ENCODE peak calls at places on chromosomes 13 and 19, in nine cellular contexts. One of them, this sample, is unnamed.

GRCh38 chr19:33819875-33820781 is 23.5 kb downstream of the KCTD15 start:
- DNase-seq in IMR-90: peak; percentile 12
- DNase-seq in upper lobe of right lung: peak; percentile 95
- DNase-seq in astrocyte: peak; percentile 45
- DNase-seq in AG04450: no peak
- DNase-seq in fibroblast of lung: peak; percentile 76
- DNase-seq in thoracic aorta: no peak
- DNase-seq in dorsolateral prefrontal cortex: peak; percentile 19
- DNase-seq in MM.1S: peak; percentile 32
- DNase-seq in this sample: peak; percentile 23

GRCh38 chr13:79491715-79492114 is 10.8 kb downstream of the NDFIP2 start:
- DNase-seq in fibroblast of lung: peak; percentile 88
- DNase-seq in IMR-90: peak; percentile 71
- DNase-seq in dorsolateral prefrontal cortex: no peak
- DNase-seq in astrocyte: peak; percentile 85
- DNase-seq in upper lobe of right lung: no peak
- DNase-seq in AG04450: no peak
- DNase-seq in thoracic aorta: no peak
- DNase-seq in MM.1S: no peak
- DNase-seq in this sample: no peak

GRCh38 chr19:41563847-41564514 is 12.0 kb upstream of the CEACAM21 start:
- DNase-seq in MM.1S: no peak
- DNase-seq in IMR-90: no peak
- DNase-seq in AG04450: no peak
- DNase-seq in fibroblast of lung: no peak
- DNase-seq in astrocyte: no peak
- DNase-seq in upper lobe of right lung: no peak
- DNase-seq in thoracic aorta: no peak
- DNase-seq in dorsolateral prefrontal cortex: no peak
- DNase-seq in this sample: no peak

GRCh38 chr13:54859827-54860226 is 1831.2 kb downstream of the OLFM4 start:
- DNase-seq in fibroblast of lung: no peak
- DNase-seq in upper lobe of right lung: no peak
- DNase-seq in MM.1S: no peak
- DNase-seq in AG04450: no peak
- DNase-seq in thoracic aorta: no peak
- DNase-seq in astrocyte: no peak
- DNase-seq in IMR-90: no peak
- DNase-seq in dorsolateral prefrontal cortex: no peak
- DNase-seq in this sample: no peak

GRCh38 chr19:18239303-18239702 is 13.1 kb upstream of the PDE4C start:
- DNase-seq in MM.1S: no peak
- DNase-seq in astrocyte: no peak
- DNase-seq in IMR-90: no peak
- DNase-seq in dorsolateral prefrontal cortex: no peak
- DNase-seq in upper lobe of right lung: no peak
- DNase-seq in thoracic aorta: no peak
- DNase-seq in AG04450: no peak
- DNase-seq in fibroblast of lung: no peak
- DNase-seq in this sample: no peak

GRCh38 chr19:4115050-4115817 is 8.7 kb downstream of the MAP2K2 start:
- DNase-seq in fibroblast of lung: no peak
- DNase-seq in MM.1S: peak; percentile 97
- DNase-seq in upper lobe of right lung: no peak
- DNase-seq in AG04450: no peak
- DNase-seq in IMR-90: no peak
- DNase-seq in dorsolateral prefrontal cortex: peak; percentile 78
- DNase-seq in thoracic aorta: no peak
- DNase-seq in astrocyte: no peak
- DNase-seq in this sample: no peak

GRCh38 chr13:110403315-110403714 is 96.2 kb downstream of the COL4A2 start:
- DNase-seq in astrocyte: peak; percentile 92
- DNase-seq in dorsolateral prefrontal cortex: no peak
- DNase-seq in thoracic aorta: no peak
- DNase-seq in fibroblast of lung: no peak
- DNase-seq in AG04450: peak; percentile 44
- DNase-seq in MM.1S: no peak
- DNase-seq in IMR-90: peak; percentile 84
- DNase-seq in upper lobe of right lung: no peak
- DNase-seq in this sample: no peak

GRCh38 chr19:13160557-13160956 is 10.3 kb downstream of the IER2 start:
- DNase-seq in upper lobe of right lung: no peak
- DNase-seq in AG04450: no peak
- DNase-seq in astrocyte: no peak
- DNase-seq in thoracic aorta: no peak
- DNase-seq in fibroblast of lung: peak; percentile 28
- DNase-seq in MM.1S: no peak
- DNase-seq in dorsolateral prefrontal cortex: no peak
- DNase-seq in IMR-90: peak; percentile 66
- DNase-seq in this sample: peak; percentile 36

GRCh38 chr13:27076411-27076810 is 95.2 kb downstream of the USP12 start:
- DNase-seq in IMR-90: peak; percentile 41
- DNase-seq in dorsolateral prefrontal cortex: no peak
- DNase-seq in fibroblast of lung: peak; percentile 45
- DNase-seq in astrocyte: peak; percentile 51
- DNase-seq in upper lobe of right lung: no peak
- DNase-seq in MM.1S: no peak
- DNase-seq in thoracic aorta: no peak
- DNase-seq in AG04450: no peak
- DNase-seq in this sample: no peak

GRCh38 chr13:58429917-58430316 is 798.4 kb downstream of the PCDH17 start:
- DNase-seq in fibroblast of lung: no peak
- DNase-seq in AG04450: no peak
- DNase-seq in astrocyte: no peak
- DNase-seq in MM.1S: no peak
- DNase-seq in dorsolateral prefrontal cortex: no peak
- DNase-seq in IMR-90: no peak
- DNase-seq in thoracic aorta: no peak
- DNase-seq in upper lobe of right lung: no peak
- DNase-seq in this sample: no peak

GRCh38 chr13:82305588-82305987 is 1576.7 kb downstream of the SLITRK1 start:
- DNase-seq in upper lobe of right lung: no peak
- DNase-seq in AG04450: no peak
- DNase-seq in IMR-90: no peak
- DNase-seq in MM.1S: no peak
- DNase-seq in astrocyte: no peak
- DNase-seq in dorsolateral prefrontal cortex: no peak
- DNase-seq in fibroblast of lung: no peak
- DNase-seq in thoracic aorta: no peak
- DNase-seq in this sample: no peak

GRCh38 chr19:5967994-5968430 is 9.9 kb downstream of the RANBP3 start:
- DNase-seq in upper lobe of right lung: no peak
- DNase-seq in fibroblast of lung: peak; percentile 86
- DNase-seq in IMR-90: peak; percentile 88
- DNase-seq in AG04450: peak; percentile 67
- DNase-seq in thoracic aorta: no peak
- DNase-seq in astrocyte: peak; percentile 66
- DNase-seq in MM.1S: peak; percentile 79
- DNase-seq in dorsolateral prefrontal cortex: peak; percentile 77
- DNase-seq in this sample: peak; percentile 72

GRCh38 chr19:19524053-19524452 is 4.7 kb upstream of the YJEFN3 start:
- DNase-seq in IMR-90: no peak
- DNase-seq in dorsolateral prefrontal cortex: no peak
- DNase-seq in AG04450: no peak
- DNase-seq in fibroblast of lung: no peak
- DNase-seq in MM.1S: no peak
- DNase-seq in upper lobe of right lung: no peak
- DNase-seq in thoracic aorta: no peak
- DNase-seq in astrocyte: no peak
- DNase-seq in this sample: no peak
- TF ChIP-seq CTCF in IMR-90: no peak
- TF ChIP-seq CTCF in dorsolateral prefrontal cortex: no peak
- TF ChIP-seq CTCF in AG04450: no peak
- TF ChIP-seq CTCF in fibroblast of lung: no peak
- TF ChIP-seq CTCF in MM.1S: no peak
- TF ChIP-seq CTCF in upper lobe of right lung: no peak
- TF ChIP-seq CTCF in thoracic aorta: no peak
- TF ChIP-seq CTCF in astrocyte: no peak
- TF ChIP-seq CTCF in this sample: no peak

GRCh38 chr19:51065221-51065960 is 499 bp upstream of the KLK13 start:
- DNase-seq in astrocyte: no peak
- DNase-seq in dorsolateral prefrontal cortex: no peak
- DNase-seq in AG04450: no peak
- DNase-seq in fibroblast of lung: no peak
- DNase-seq in MM.1S: no peak
- DNase-seq in thoracic aorta: no peak
- DNase-seq in IMR-90: no peak
- DNase-seq in upper lobe of right lung: no peak
- DNase-seq in this sample: no peak

GRCh38 chr19:51066393-51066792 is 1.5 kb upstream of the KLK13 start:
- DNase-seq in thoracic aorta: no peak
- DNase-seq in dorsolateral prefrontal cortex: no peak
- DNase-seq in upper lobe of right lung: no peak
- DNase-seq in AG04450: no peak
- DNase-seq in IMR-90: no peak
- DNase-seq in astrocyte: no peak
- DNase-seq in fibroblast of lung: no peak
- DNase-seq in MM.1S: no peak
- DNase-seq in this sample: no peak

GRCh38 chr19:51066816-51067215 is 1.9 kb upstream of the KLK13 start:
- DNase-seq in astrocyte: no peak
- DNase-seq in IMR-90: no peak
- DNase-seq in upper lobe of right lung: no peak
- DNase-seq in AG04450: no peak
- DNase-seq in dorsolateral prefrontal cortex: no peak
- DNase-seq in fibroblast of lung: no peak
- DNase-seq in MM.1S: no peak
- DNase-seq in thoracic aorta: no peak
- DNase-seq in this sample: no peak

GRCh38 chr19:51071006-51071405 is 6.1 kb upstream of the KLK13 start:
- DNase-seq in upper lobe of right lung: no peak
- DNase-seq in dorsolateral prefrontal cortex: no peak
- DNase-seq in thoracic aorta: no peak
- DNase-seq in IMR-90: no peak
- DNase-seq in astrocyte: no peak
- DNase-seq in fibroblast of lung: no peak
- DNase-seq in MM.1S: no peak
- DNase-seq in AG04450: no peak
- DNase-seq in this sample: no peak

DNA sequence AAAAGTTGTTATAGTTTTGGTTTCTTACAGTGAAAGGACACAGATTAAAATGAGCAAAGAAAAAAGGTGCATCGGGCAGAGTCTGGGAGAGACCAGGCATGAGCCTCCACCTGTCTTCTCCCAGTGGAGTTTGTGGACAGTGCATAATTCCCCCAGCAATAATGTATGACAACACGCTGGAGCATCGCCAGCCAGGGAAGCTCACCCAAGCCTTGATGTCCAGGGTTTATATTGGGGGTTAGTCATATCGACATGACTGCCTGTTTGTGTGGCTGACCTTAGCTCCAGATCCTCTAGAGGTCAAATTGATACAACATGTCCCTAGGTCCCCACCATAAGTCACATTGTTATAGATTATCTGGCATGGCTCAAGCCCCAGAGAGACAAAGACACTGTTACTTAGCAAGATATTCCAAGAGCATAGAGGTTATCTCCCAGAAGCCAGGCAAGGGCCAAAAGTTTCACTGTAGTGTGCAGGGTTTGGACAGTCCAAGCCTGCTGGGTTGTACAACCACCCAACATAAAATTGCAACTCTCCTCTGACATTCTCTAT is 5.5 kb upstream of the KLK13 start:
- DNase-seq in astrocyte: no peak
- DNase-seq in fibroblast of lung: no peak
- DNase-seq in dorsolateral prefrontal cortex: no peak
- DNase-seq in MM.1S: no peak
- DNase-seq in AG04450: no peak
- DNase-seq in IMR-90: no peak
- DNase-seq in thoracic aorta: no peak
- DNase-seq in upper lobe of right lung: no peak
- DNase-seq in this sample: no peak
- H3K27me3 ChIP-seq in astrocyte: no peaks in the 10 kb centered on the region
- H3K27me3 ChIP-seq in fibroblast of lung: no peaks in the 10 kb centered on the region
- H3K27me3 ChIP-seq in dorsolateral prefrontal cortex: peaks cover 6% of the 10 kb centered on the region
- H3K27me3 ChIP-seq in MM.1S: peaks cover 23% of the 10 kb centered on the region
- H3K27me3 ChIP-seq in AG04450: no peaks in the 10 kb centered on the region
- H3K27me3 ChIP-seq in IMR-90: no peaks in the 10 kb centered on the region
- H3K27me3 ChIP-seq in thoracic aorta: no peaks in the 10 kb centered on the region
- H3K27me3 ChIP-seq in upper lobe of right lung: peaks cover 8% of the 10 kb centered on the region
- H3K27me3 ChIP-seq in this sample: no peaks in the 10 kb centered on the region

DNA sequence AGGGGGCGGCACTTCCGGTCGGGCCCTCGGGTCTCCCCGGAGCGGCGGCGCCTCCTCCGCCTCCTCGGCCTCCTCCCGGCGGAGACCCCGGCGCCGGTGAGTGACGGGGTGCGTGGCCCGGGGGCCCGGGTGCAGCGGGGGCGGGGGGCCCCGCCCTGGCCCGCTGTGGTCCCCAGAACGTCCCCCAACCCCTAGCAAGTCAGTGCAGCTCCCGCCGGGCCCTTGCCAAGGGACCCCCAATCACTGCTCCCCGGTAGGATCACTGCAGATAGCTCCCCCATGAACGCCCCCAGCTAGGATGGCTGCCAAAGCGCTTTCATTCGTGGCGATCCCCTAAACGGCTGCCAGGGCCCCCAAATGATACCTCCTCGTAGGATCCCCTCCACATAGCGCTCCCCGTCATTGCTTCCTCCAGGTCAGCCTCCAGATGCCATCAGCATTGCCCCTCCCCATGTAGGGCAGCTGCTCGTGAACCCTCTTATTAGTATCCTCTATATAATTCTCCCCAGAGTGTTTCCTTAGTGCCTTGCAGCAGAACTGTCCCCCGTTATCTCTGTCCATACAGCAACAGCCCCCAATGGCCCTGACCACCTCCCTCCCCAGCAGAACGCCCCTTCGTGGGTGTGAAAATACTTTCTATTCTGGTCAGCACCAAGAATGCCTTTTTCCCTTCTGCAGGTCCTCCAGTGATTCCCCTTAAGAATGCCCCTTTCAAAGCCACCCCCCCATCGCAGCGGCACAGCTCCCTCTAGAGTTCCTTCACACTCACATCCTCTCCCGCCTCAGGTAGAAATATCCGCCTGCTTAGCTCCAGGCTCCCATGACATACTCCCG is at the start of gene ZNF865:
- DNase-seq in IMR-90: peak; percentile 87
- DNase-seq in dorsolateral prefrontal cortex: peak; percentile 70
- DNase-seq in thoracic aorta: no peak
- DNase-seq in AG04450: peak; percentile 67
- DNase-seq in MM.1S: peak; percentile 71
- DNase-seq in upper lobe of right lung: peak; percentile 86
- DNase-seq in fibroblast of lung: peak; percentile 84
- DNase-seq in astrocyte: peak; percentile 81
- DNase-seq in this sample: peak; percentile 81
- H3K4me3 ChIP-seq in IMR-90: peak within 1 kb of the TSS; percentile 76
- H3K4me3 ChIP-seq in dorsolateral prefrontal cortex: peak within 1 kb of the TSS; percentile 85
- H3K4me3 ChIP-seq in thoracic aorta: peak within 1 kb of the TSS; percentile 88
- H3K4me3 ChIP-seq in AG04450: peak within 1 kb of the TSS; percentile 73
- H3K4me3 ChIP-seq in MM.1S: peak within 1 kb of the TSS; percentile 67
- H3K4me3 ChIP-seq in upper lobe of right lung: peak within 1 kb of the TSS; percentile 66
- H3K4me3 ChIP-seq in fibroblast of lung: peak within 1 kb of the TSS; percentile 95
- H3K4me3 ChIP-seq in astrocyte: peak within 1 kb of the TSS; percentile 93
- H3K4me3 ChIP-seq in this sample: peak within 1 kb of the TSS; percentile 90

DNA sequence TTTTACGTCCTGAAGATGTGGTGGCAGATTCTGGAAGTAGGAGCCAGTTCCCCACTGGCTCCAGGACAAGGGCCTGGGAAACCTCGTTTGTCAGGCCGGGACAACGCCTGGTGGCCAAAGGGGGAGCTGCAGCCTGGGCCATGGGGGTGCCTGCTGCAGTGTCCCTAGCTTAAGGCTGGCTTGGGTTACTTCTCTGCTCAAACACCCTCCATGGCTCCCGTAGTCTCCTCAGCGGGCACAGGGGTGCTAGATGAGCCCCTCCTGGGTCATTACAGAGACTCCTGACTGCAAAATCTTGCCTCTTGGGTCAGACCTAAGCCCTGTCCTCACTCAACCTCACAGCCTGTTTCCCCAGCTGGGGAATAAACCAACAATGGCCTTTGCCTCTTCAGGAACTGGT is 14.7 kb downstream of the CILP2 start:
- DNase-seq in fibroblast of lung: peak; percentile 21
- DNase-seq in dorsolateral prefrontal cortex: no peak
- DNase-seq in thoracic aorta: no peak
- DNase-seq in AG04450: no peak
- DNase-seq in MM.1S: peak; percentile 8
- DNase-seq in upper lobe of right lung: no peak
- DNase-seq in IMR-90: no peak
- DNase-seq in astrocyte: no peak
- DNase-seq in this sample: peak; percentile 36
- TF ChIP-seq CTCF in fibroblast of lung: peak; percentile 52
- TF ChIP-seq CTCF in dorsolateral prefrontal cortex: peak; percentile 21
- TF ChIP-seq CTCF in thoracic aorta: peak; percentile 42
- TF ChIP-seq CTCF in AG04450: peak; percentile 79
- TF ChIP-seq CTCF in MM.1S: peak; percentile 40
- TF ChIP-seq CTCF in upper lobe of right lung: peak; percentile 54
- TF ChIP-seq CTCF in IMR-90: peak; percentile 60
- TF ChIP-seq CTCF in astrocyte: peak; percentile 49
- TF ChIP-seq CTCF in this sample: peak; percentile 83

This sample was measured in brain microvascular endothelial cell.